ENCODE peak calls at places on chromosomes 13 and 19, in seven cellular contexts. W is GM13976, P is WTC11, F is heart left ventricle, S is Panc1, X is lung, Z is dorsolateral prefrontal cortex. J is an unnamed sample.

GRCh38 chr19:8821748-8822241 is 10.3 kb downstream of the ZNF558 start:
- DNase-seq in W (no peak), P (no peak), F (no peak), S (no peak), X (no peak), Z (no peak), J (no peak)

GRCh38 chr13:113855931-113856715 is 7.8 kb downstream of the GAS6 start:
- DNase-seq in W (no peak), P (no peak), F (no peak), S (no peak), X (no peak), Z (peak; percentile 25), J (no peak)

GRCh38 chr13:31587696-31588266 is 151.5 kb upstream of the RXFP2 start:
- DNase-seq in W (no peak), P (no peak), F (no peak), S (no peak), X (no peak), Z (no peak), J (no peak)

GRCh38 chr19:3670258-3670795 is 29.9 kb downstream of the PIP5K1C start:
- DNase-seq in W (no peak), P (no peak), F (peak; percentile 89), S (no peak), X (no peak), Z (no peak), J (no peak)

GRCh38 chr13:98476106-98476505 is 100.8 kb downstream of the STK24 start:
- DNase-seq in W (peak; percentile 73), P (peak; percentile 80), F (no peak), S (no peak), X (no peak), Z (no peak), J (no peak)

GRCh38 chr13:23320926-23321533 is 112.5 kb downstream of the SACS start:
- DNase-seq in W (no peak), P (no peak), F (no peak), S (no peak), X (no peak), Z (no peak), J (no peak)

GRCh38 chr13:113425931-113426590 is 27.2 kb downstream of the ADPRHL1 start:
- DNase-seq in W (no peak), P (peak; percentile 9), F (peak; percentile 27), S (no peak), X (no peak), Z (no peak), J (no peak)

GRCh38 chr19:11964496-11964857 is 363 bp upstream of the ZNF763 start:
- DNase-seq in W (no peak), P (peak; percentile 42), F (no peak), S (no peak), X (peak; percentile 36), Z (no peak), J (no peak)

GRCh38 chr19:8724276-8724675 is 2.8 kb downstream of the OR2Z1 start:
- DNase-seq in W (no peak), P (no peak), F (no peak), S (no peak), X (no peak), Z (no peak), J (no peak)

GRCh38 chr13:23357349-23357748 is 76.2 kb downstream of the SACS start:
- DNase-seq in W (no peak), P (no peak), F (no peak), S (no peak), X (no peak), Z (no peak), J (no peak)

GRCh38 chr13:105059786-105060185 is 1475.7 kb downstream of the EFNB2 start:
- DNase-seq in W (no peak), P (no peak), F (no peak), S (no peak), X (no peak), Z (no peak), J (no peak)
- TF ChIP-seq CTCF in W (no peak), P (no peak), F (no peak), S (no peak), X (no peak), Z (no peak), J (no peak)

GRCh38 chr19:5170329-5170745 is 170.3 kb downstream of the PTPRS start:
- DNase-seq in W (no peak), P (peak; percentile 82), F (no peak), S (no peak), X (peak; percentile 36), Z (no peak), J (no peak)
- TF ChIP-seq CTCF in W (peak; percentile 67), P (peak; percentile 81), F (peak; percentile 14), S (no peak), X (no peak), Z (peak; percentile 36), J (peak; percentile 60)

GRCh38 chr19:1848399-1849131 is at the start of gene REXO1:
- DNase-seq in W (peak; percentile 94), P (peak; percentile 99), F (peak; percentile 92), S (no peak), X (peak; percentile 96), Z (peak; percentile 95), J (no peak)

GRCh38 chr19:1846517-1847205 is 1.6 kb downstream of the REXO1 start:
- DNase-seq in W (no peak), P (no peak), F (no peak), S (no peak), X (no peak), Z (no peak), J (no peak)

GRCh38 chr19:1847684-1848398 is 442 bp downstream of the REXO1 start:
- DNase-seq in W (no peak), P (no peak), F (peak; percentile 63), S (no peak), X (no peak), Z (no peak), J (no peak)

GRCh38 chr19:1845642-1846041 is 2.6 kb downstream of the REXO1 start:
- DNase-seq in W (no peak), P (no peak), F (no peak), S (no peak), X (no peak), Z (no peak), J (no peak)

DNA sequence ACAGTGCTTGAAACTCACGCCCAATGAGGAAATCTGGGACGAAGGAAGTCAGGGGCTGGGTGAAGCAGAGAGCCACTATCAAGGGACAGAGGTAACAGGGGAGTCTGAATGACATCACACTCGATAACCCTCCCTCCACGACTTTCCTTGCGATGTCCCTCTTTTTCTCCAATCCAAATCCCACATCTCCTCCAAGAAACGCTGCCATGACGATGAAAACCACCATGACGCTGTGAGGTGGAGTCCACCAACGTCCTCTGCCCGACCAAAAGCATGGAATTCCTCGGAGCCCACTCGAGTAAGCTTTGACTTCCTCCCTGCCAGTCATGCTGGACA is 967 bp downstream of the REXO1 start:
- DNase-seq in W (no peak), P (no peak), F (no peak), S (no peak), X (no peak), Z (no peak), J (no peak)
- TF ChIP-seq CTCF in W (no peak), P (no peak), F (no peak), S (no peak), X (no peak), Z (no peak), J (no peak)

DNA sequence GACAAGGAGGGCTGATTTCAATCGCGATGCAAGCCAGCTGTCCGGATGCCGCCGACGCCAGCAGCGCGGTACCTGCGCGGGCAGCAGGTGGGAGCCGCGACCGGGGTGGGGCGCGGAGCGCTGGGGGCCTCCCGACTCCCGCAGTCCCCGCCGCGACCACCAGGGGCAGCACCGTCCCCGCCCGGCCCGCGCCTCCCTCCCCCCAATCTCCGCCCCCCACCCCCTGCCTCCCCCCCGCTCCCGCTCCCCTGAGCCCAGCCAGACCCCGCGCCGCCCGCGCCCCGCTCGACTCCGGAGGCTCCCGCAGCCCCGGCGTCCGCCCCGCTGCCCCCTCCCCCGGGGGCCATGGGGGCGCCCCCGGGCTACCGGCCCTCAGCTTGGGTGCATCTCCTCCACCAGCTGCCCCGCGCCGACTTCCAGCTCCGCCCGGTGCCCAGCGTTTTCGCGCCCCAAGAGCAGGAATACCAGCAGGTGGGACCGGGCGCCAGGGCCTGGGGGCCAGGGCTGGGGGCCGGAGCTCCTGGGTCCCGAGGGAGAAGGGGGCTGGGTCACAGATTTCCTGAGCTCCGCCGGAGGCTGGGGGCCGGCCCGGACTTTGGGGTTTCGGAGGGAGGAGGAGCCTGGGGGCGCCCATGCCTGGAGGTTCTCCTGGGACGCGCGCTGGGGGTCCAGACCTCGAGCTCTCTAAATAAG is at the start of gene TTYH1:
- DNase-seq in W (peak; percentile 73), P (peak; percentile 77), F (no peak), S (no peak), X (no peak), Z (no peak), J (no peak)
- TF ChIP-seq CTCF in W (peak; percentile 20), P (peak; percentile 90), F (peak; percentile 21), S (peak; percentile 81), X (no peak), Z (peak; percentile 66), J (no peak)

DNA sequence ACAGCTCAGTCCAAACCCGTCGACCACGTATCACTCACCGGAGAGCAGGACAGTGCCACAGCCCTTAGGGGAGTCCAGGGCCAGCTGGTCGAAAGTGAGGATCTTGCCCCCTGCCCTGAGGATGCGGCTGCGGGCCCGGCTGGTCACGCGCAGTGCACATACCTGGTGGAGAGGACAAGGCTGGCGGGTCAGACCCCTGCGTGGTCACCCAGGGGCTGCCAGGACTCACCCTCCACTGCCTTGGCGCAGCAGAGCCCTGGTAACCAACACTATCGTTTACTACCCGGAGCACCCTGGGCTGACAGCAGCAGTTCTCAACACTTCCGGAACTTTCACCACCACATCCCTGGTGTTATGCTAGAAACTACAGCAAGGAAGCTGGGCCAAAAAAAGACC is 1.2 kb upstream of the FAM83E start:
- DNase-seq in W (no peak), P (no peak), F (no peak), S (no peak), X (no peak), Z (no peak), J (no peak)
- TF ChIP-seq CTCF in W (no peak), P (no peak), F (no peak), S (no peak), X (no peak), Z (no peak), J (no peak)

GRCh38 chr13:21039097-21039800 is 22.1 kb downstream of the LATS2 start:
- DNase-seq in W (no peak), P (no peak), F (no peak), S (no peak), X (peak; percentile 17), Z (no peak), J (no peak)
- TF ChIP-seq CTCF in W (no peak), P (no peak), F (no peak), S (no peak), X (no peak), Z (no peak), J (no peak)

GRCh38 chr13:39603424-39603947 is 493 bp upstream of the LHFPL6 start:
- DNase-seq in W (no peak), P (peak; percentile 26), F (peak; percentile 55), S (no peak), X (peak; percentile 30), Z (no peak), J (no peak)

GRCh38 chr13:39604736-39605135 is 1.7 kb upstream of the LHFPL6 start:
- DNase-seq in W (no peak), P (no peak), F (no peak), S (no peak), X (no peak), Z (no peak), J (no peak)

GRCh38 chr13:39601636-39602035 is 1.4 kb downstream of the LHFPL6 start:
- DNase-seq in W (no peak), P (no peak), F (no peak), S (no peak), X (no peak), Z (no peak), J (no peak)

GRCh38 chr13:39602277-39602613 is 748 bp downstream of the LHFPL6 start:
- DNase-seq in W (peak; percentile 57), P (no peak), F (no peak), S (no peak), X (no peak), Z (no peak), J (no peak)

GRCh38 chr13:39602614-39603366 is at the start of gene LHFPL6:
- DNase-seq in W (peak; percentile 88), P (peak; percentile 79), F (peak; percentile 94), S (no peak), X (peak; percentile 78), Z (peak; percentile 65), J (no peak)
- TF ChIP-seq CTCF in W (peak; percentile 23), P (no peak), F (no peak), S (peak; percentile 53), X (no peak), Z (peak; percentile 40), J (peak; percentile 58)